ENCODE peak calls at places on chromosome 10, in four cellular contexts. R is OCI-LY7, W is GM23248, C is hepatocyte. D is an unnamed sample. For H3K36me3, the result is how much of the 10 kb centered on the place peaks cover.

GRCh38 chr10:5479481-5480161 is 19.7 kb downstream of the CALML5 start:
- DNase-seq in W (no peak), R (peak), C (no peak), D (no peak)

GRCh38 chr10:102065561-102066420 is 642 bp downstream of the HPS6 start:
- DNase-seq in C (peak), R (peak), W (peak), D (no peak)

GRCh38 chr10:114526112-114526496 is 121.8 kb upstream of the AFAP1L2 start:
- DNase-seq in C (no peak), R (peak), W (no peak), D (no peak)

GRCh38 chr10:13542533-13542932 is 13.7 kb upstream of the BEND7 start:
- DNase-seq in W (no peak), R (no peak), C (no peak), D (no peak)

GRCh38 chr10:75294866-75295692 is 59.3 kb upstream of the COMTD1 start:
- DNase-seq in R (no peak), C (peak), W (peak), D (peak)

GRCh38 chr10:132464256-132465192 is 67.5 kb downstream of the PWWP2B start:
- DNase-seq in W (peak), R (no peak), C (peak), D (no peak)

GRCh38 chr10:18681971-18682403 is 22.8 kb downstream of the ARL5B start:
- DNase-seq in R (no peak), C (no peak), W (peak), D (peak)

GRCh38 chr10:132899751-132900065 is 42.7 kb downstream of the CFAP46 start:
- DNase-seq in W (no peak), R (no peak), C (no peak), D (no peak)

GRCh38 chr10:129758180-129758579 is 205.9 kb downstream of the EBF3 start:
- DNase-seq in R (no peak), C (no peak), W (no peak), D (no peak)

GRCh38 chr10:21208666-21209316 is 311.7 kb upstream of the NEBL start:
- DNase-seq in W (no peak), R (no peak), C (no peak), D (no peak)

GRCh38 chr10:103554488-103555320 is 61.2 kb downstream of the NEURL1 start:
- DNase-seq in C (peak), R (no peak), W (peak), D (peak)

GRCh38 chr10:50522908-50523307 is 100.8 kb downstream of the SGMS1 start:
- DNase-seq in R (no peak), C (no peak), W (no peak), D (no peak)

GRCh38 chr10:101617102-101617823 is 29.1 kb downstream of the DPCD start:
- DNase-seq in C (no peak), R (peak), W (no peak), D (no peak)

GRCh38 chr10:132526676-132527075 is 10.9 kb upstream of the INPP5A start:
- DNase-seq in R (no peak), W (peak), C (no peak), D (no peak)

GRCh38 chr10:112715581-112715980 is 234.5 kb upstream of the TCF7L2 start:
- DNase-seq in W (no peak), R (no peak), C (peak), D (peak)

GRCh38 chr10:129833366-129833765 is 130.7 kb downstream of the EBF3 start:
- DNase-seq in W (no peak), R (no peak), C (no peak), D (no peak)

GRCh38 chr10:127155221-127155620 is 41.2 kb downstream of the INSYN2A start:
- DNase-seq in R (no peak), W (peak), C (no peak), D (no peak)

GRCh38 chr10:123966896-123967231 is 75.3 kb upstream of the CPXM2 start:
- DNase-seq in R (no peak), C (no peak), W (peak), D (no peak)

GRCh38 chr10:113665352-113665751 is 1.5 kb upstream of the NRAP start:
- DNase-seq in W (no peak), R (no peak), C (no peak), D (no peak)

GRCh38 chr10:67775274-67775673 is 62.7 kb downstream of the DNAJC12 start:
- DNase-seq in R (no peak), W (no peak), C (no peak), D (peak)

GRCh38 chr10:4646546-4646945 is 179.5 kb upstream of the AKR1E2 start:
- DNase-seq in R (no peak), W (peak), C (no peak), D (no peak)

GRCh38 chr10:124742418-124743187 is 1.6 kb downstream of the FAM53B start:
- DNase-seq in R (peak), W (peak), C (peak), D (peak)

GRCh38 chr10:132443998-132444876 is 47.2 kb downstream of the PWWP2B start:
- DNase-seq in R (peak), C (peak), W (no peak), D (no peak)

GRCh38 chr10:93815304-93816091 is 57.8 kb downstream of the LGI1 start:
- DNase-seq in R (peak), W (no peak), C (peak), D (peak)

GRCh38 chr10:30133198-30133597 is 73.8 kb upstream of the JCAD start:
- DNase-seq in C (no peak), R (no peak), W (no peak), D (no peak)

GRCh38 chr10:30134546-30134945 is 75.2 kb upstream of the JCAD start:
- DNase-seq in W (no peak), C (no peak), R (no peak), D (no peak)
- TF ChIP-seq EZH2phosphoT487 in W (no peak), C (no peak), R (no peak), D (no peak)

DNA sequence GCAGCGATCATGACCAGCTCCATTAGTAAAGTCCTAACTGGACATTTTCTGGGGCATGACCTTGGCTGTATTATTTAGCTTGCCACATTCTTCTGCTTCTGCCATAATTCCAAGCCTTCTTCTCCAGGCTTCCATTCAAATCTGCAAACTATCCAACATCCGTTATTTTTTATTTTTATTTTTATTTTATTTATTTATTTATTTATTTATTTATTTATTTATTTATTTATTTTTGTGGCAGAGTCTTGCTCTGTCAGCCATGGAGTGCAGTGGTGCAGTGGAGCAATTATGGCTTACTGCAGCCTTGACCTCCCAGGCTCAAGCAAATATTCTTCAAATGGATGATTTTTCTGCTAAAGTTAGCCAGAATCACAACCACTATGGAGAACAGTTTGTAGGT is 187.2 kb upstream of the CDK1 start:
- DNase-seq in W (no peak), R (no peak), C (no peak), D (no peak)
- H3K36me3 ChIP-seq in W (under half), R (under half), C (under half), D (under half)

GRCh38 chr10:60387531-60387930 is 2.1 kb downstream of the ANK3 start:
- DNase-seq in R (no peak), W (no peak), C (no peak), D (peak)
- H3K27ac ChIP-seq in R (no peak), W (no peak), C (no peak), D (no peak)

GRCh38 chr10:97462309-97462708 is 16.3 kb downstream of the ZDHHC16 start:
- DNase-seq in C (no peak), R (no peak), W (no peak), D (no peak)

GRCh38 chr10:97463363-97464132 is 17.6 kb downstream of the ZDHHC16 start:
- DNase-seq in C (peak), R (peak), W (peak), D (peak)

GRCh38 chr10:97466755-97467154 is 20.8 kb downstream of the ZDHHC16 start:
- DNase-seq in R (no peak), C (no peak), W (no peak), D (peak)

GRCh38 chr10:97465982-97466381 is 20.0 kb downstream of the ZDHHC16 start:
- DNase-seq in R (no peak), C (no peak), W (no peak), D (no peak)

GRCh38 chr10:97464226-97464625 is 18.3 kb downstream of the ZDHHC16 start:
- DNase-seq in C (no peak), R (no peak), W (no peak), D (no peak)
- TF ChIP-seq EZH2phosphoT487 in C (no peak), R (no peak), W (no peak), D (no peak)

DNA sequence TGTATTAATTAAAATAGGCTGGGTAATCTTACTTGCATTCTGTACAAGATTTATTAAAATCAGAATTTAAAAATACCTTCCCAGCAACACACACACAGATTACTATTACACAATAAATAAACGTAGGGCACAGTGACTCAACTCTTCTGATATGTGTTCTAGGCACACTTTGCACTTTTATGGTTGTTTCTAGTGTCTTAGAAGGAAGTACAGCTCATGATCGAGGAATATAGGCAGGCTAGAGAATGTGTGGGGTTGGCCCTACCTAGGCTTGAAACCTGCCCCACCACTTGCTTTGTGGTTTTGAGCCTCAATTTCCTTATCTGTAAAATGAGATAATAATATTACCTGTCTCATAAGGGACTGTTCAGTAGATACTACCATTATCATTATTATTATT is 30.5 kb downstream of the ARMC3 start:
- DNase-seq in R (no peak), W (peak), C (peak), D (peak)
- H3K36me3 ChIP-seq in R (under half), W (under half), C (under half), D (under half)

DNA sequence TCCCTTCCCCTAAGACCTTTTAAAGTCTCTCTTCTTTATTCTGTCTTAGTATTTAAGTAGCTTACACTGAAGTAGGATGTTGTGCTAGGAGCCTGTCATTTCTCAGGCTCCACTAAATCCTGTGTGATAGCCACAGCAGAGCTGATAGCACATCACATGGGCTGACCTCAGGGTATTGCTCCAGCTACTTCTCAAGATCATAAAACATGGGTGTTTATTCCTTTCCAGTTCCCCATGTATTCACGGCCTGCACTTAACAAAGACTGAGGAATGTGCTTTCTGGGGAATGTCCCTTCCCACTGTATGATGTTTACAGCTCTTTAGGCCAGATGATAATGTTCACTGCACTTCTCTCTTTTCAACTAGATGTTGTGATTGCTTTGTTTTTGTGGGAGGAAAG is 1086.8 kb downstream of the KCNMA1 start:
- DNase-seq in C (peak), W (no peak), R (no peak), D (no peak)
- H3K27ac ChIP-seq in C (peak), W (no peak), R (no peak), D (no peak)

DNA sequence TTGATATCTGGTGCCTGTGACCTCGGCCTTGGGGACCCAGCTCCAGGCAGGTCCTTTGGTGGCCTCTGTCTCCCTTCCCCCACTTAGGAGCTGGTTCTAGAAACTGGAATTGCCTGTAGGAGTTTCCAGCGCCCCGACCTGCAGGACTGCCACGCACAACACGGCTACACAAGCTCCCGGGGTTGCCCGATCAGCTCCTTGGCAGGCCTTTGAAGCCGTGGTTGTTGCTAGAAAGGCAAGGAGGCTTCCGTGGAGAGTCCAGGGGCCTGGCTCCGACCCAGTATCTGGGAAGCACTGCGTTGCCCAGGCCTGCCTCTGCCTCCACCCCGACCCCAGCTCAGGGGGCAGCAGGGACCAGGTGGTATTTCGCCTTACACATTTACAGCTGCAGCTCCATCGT is 54.4 kb downstream of the PROSER2 start:
- DNase-seq in W (no peak), R (no peak), C (no peak), D (no peak)
- TF ChIP-seq EZH2phosphoT487 in W (no peak), R (no peak), C (no peak), D (no peak)

GRCh38 chr10:118687472-118687871 is 67.3 kb downstream of the CACUL1 start:
- DNase-seq in R (no peak), C (no peak), W (no peak), D (no peak)

GRCh38 chr10:118694848-118695247 is 59.9 kb downstream of the CACUL1 start:
- DNase-seq in R (no peak), W (peak), C (no peak), D (no peak)

GRCh38 chr10:118692911-118693310 is 61.9 kb downstream of the CACUL1 start:
- DNase-seq in C (no peak), R (no peak), W (peak), D (peak)

DNA sequence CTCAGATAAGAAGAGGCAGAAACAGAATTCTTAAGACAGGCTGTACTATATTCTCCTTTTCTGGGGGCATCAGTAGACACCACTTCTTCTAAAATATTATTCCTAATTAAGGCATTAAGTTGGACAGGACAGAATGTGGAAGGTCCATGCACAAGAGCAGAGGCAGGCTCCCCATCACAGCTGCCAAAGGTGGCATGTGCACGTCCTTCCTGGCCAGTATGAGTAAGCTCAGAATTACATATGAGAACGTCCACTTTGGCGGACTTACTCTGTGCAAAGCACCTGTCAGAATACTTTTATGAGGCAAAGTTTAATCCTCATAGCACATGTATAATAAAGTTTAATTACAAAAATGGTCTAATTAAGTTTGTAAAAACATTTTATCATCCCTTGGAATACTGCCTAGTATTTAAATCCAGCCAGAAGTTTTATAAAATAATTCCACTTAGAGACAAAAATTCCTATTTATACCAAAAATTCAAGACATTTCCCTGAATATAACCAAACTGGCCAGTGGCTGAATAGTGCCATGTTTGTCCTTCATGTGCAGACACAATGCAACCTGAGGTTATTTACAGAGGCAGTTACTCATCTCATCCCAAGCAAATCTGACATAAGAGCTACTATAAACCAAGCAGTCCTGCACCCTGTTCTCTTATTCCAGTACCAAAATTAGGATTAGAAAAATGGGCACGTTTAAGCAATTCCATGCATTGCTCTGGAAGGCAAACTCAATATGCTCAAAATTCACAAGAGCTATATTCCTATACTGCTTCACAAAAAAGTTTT is 65.5 kb downstream of the CACUL1 start:
- DNase-seq in R (no peak), C (no peak), W (no peak), D (no peak)
- H3K36me3 ChIP-seq in R (under half), C (under half), W (under half), D (under half)